ENCODE peak calls at places on chromosome 2, in four cellular contexts. N is HepG2, W is K562, Y is GM12878. Z is an unnamed sample.

GRCh38 chr2:105904938-105905337 is 160.2 kb downstream of the NCK2 start:
- DNase-seq in N (no peak), W (no peak), Y (peak), Z (no peak)

GRCh38 chr2:29063646-29064372 is 10.5 kb downstream of the PCARE start:
- DNase-seq in N (no peak), W (no peak), Y (no peak), Z (no peak)

GRCh38 chr2:49105506-49105905 is 48.8 kb downstream of the FSHR start:
- DNase-seq in N (no peak), W (no peak), Y (no peak), Z (no peak)

GRCh38 chr2:134601266-134601665 is 117.5 kb downstream of the TMEM163 start:
- DNase-seq in N (no peak), W (no peak), Y (no peak), Z (no peak)

GRCh38 chr2:199936554-199936953 is 18.7 kb downstream of the TYW5 start:
- DNase-seq in N (no peak), W (no peak), Y (no peak), Z (no peak)

GRCh38 chr2:238488347-238488826 is 61.7 kb downstream of the ASB1 start:
- DNase-seq in N (no peak), W (no peak), Y (no peak), Z (no peak)

GRCh38 chr2:24176326-24176725 is 1.5 kb downstream of the FAM228A start:
- DNase-seq in N (no peak), W (no peak), Y (no peak), Z (no peak)

GRCh38 chr2:55616509-55617159 is 788 bp downstream of the PPP4R3B start:
- DNase-seq in N (peak), W (peak), Y (no peak), Z (peak)

GRCh38 chr2:193824474-193824873 is 1629.7 kb upstream of the TMEFF2 start:
- DNase-seq in N (no peak), W (no peak), Y (no peak), Z (no peak)

GRCh38 chr2:38722271-38723115 is 28.7 kb downstream of the SRSF7 start:
- DNase-seq in N (no peak), W (no peak), Y (no peak), Z (no peak)

GRCh38 chr2:171344182-171344581 is 89.6 kb downstream of the METTL8 start:
- DNase-seq in N (no peak), W (no peak), Y (no peak), Z (no peak)

GRCh38 chr2:61371027-61371426 is 99.9 kb downstream of the USP34 start:
- DNase-seq in N (no peak), W (no peak), Y (no peak), Z (no peak)

GRCh38 chr2:215903208-215903607 is 110.1 kb downstream of the MREG start:
- DNase-seq in N (no peak), W (no peak), Y (no peak), Z (no peak)

GRCh38 chr2:120596990-120597594 is 138.6 kb upstream of the GLI2 start:
- DNase-seq in N (no peak), W (no peak), Y (no peak), Z (no peak)

GRCh38 chr2:203535784-203536590 is 886 bp upstream of the RAPH1 start:
- DNase-seq in N (no peak), W (peak), Y (no peak), Z (no peak)

GRCh38 chr2:39266139-39266805 is 22.5 kb upstream of the CDKL4 start:
- DNase-seq in N (no peak), W (no peak), Y (peak), Z (no peak)

GRCh38 chr2:170073288-170073687 is 104.7 kb upstream of the MYO3B start:
- DNase-seq in N (no peak), W (no peak), Y (no peak), Z (no peak)

GRCh38 chr2:108632332-108632712 is 87.0 kb upstream of the RANBP2 start:
- DNase-seq in N (no peak), W (no peak), Y (no peak), Z (no peak)

GRCh38 chr2:69939722-69940121 is 21.7 kb downstream of the ASPRV1 start:
- DNase-seq in N (peak), W (no peak), Y (no peak), Z (no peak)

GRCh38 chr2:143160732-143161707 is 31.8 kb downstream of the ARHGAP15 start:
- DNase-seq in N (no peak), W (no peak), Y (no peak), Z (no peak)

GRCh38 chr2:207771421-207771820 is 1.7 kb upstream of the FZD5 start:
- DNase-seq in N (no peak), W (no peak), Y (no peak), Z (no peak)

GRCh38 chr2:207772844-207773205 is 3.1 kb upstream of the FZD5 start:
- DNase-seq in N (no peak), W (peak), Y (no peak), Z (no peak)

GRCh38 chr2:207770602-207771404 is 1.1 kb upstream of the FZD5 start:
- DNase-seq in N (no peak), W (no peak), Y (no peak), Z (no peak)

GRCh38 chr2:207775471-207775870 is 5.8 kb upstream of the FZD5 start:
- DNase-seq in N (peak), W (no peak), Y (no peak), Z (no peak)

DNA sequence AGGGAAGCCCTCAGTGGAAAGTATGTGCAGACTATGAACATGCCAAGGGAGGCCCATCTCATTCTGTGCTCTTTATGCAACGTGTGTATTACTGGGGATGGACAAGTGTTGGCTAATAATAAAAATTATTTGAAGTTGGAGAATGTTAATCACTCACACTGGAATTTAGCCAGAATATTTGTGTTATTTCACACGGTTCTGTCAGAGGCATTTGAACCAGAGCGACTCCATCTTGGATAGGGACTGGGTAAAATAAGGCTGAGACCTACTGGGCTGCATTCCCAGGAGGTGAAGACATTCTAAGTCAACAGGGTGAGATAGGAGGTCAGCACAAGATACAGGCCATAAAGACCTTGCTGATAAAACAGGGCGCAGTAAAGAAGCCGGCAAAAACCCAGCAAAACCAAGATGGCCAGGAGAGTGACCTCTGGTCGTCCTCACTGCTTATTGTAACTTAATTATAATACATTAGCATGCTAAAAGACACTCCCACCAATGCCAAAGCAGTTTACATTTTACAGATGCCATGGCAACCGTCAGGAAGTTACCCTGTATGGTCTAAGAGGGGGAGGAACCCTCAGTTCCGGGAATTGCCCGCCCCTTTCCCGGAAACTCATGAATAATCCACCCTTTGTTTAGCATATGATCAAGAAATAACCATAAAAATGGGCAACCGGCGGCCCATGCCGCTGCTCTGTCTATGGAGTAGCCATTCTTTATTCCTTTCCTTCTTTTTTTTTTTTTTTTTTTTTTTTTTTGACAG is 2.6 kb upstream of the FZD5 start:
- DNase-seq in N (no peak), W (peak), Y (no peak), Z (no peak)
- TF ChIP-seq FOXM1 in N (no peak), W (no peak), Y (no peak), Z (no peak)

DNA sequence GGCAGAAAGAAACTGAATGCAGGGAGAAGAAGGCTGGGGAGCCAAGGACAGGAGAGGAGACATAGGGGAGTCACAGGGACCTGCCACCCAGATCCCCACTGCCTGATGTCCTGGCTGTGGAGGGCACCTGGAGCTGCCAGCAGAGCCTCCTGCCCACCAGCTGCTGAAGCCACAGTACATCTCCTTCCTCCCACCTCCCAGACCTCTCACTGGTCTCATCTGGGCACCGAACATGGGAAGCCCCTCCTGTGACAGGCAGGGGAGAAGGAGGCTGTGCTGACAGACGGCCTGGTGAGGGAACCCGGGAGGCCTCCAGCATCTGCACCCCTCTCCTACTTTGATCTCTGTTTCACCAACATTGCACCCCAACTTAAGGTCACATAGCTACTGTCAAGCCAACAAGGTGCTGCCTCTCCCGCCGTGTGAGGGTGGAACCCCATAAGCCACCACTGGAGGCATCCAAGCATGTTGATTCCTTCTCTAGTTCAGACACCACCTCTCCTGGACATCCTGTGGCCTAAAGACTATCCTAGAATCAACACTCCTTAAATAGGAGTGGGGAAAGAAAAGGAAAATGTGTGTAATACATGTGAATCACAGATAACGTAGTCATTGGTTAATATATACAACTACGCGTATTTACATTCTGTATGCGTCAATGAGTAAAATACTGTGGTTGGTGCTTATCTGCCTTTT is 3.6 kb upstream of the RNPEPL1 start:
- DNase-seq in N (no peak), W (peak), Y (no peak), Z (no peak)
- TF ChIP-seq BHLHE40 in N (no peak), W (no peak), Y (no peak), Z (no peak)

DNA sequence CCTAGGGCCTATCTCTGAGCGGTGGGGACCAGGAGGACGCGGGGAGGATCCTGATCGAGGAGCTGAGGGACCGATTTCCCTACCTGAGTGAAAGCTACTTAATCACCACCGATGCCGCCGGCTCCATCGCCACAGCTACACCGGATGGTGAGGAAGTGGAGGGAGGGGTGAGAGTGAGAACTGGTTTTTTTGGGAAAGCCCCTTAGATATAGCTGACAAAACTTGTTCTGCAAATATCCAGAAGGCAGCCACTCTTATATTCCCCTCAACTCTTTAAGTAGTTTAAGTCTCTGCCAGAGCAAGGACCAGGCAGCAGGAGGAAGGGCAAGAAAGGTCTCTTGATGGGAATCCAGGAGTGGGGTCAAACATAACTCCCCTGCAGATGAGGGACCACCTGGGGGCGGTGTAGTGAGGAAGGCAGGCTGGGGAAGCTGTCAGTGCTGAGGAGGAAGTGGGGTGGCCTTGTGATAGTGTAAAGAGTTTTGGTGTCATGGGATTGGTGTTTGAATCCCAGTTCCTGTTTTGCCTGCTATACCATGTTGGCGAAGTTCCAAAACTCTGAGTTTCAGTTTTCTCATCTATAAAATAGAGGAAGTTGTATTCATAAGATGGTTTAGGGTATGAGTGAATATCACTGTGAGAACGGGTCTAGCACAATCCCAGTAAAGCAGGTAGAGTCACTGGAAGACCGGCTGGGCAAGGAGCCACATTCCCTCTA is 3.4 kb downstream of the NAGK start:
- DNase-seq in N (no peak), W (peak), Y (peak), Z (no peak)
- TF ChIP-seq FOXK2 in N (no peak), W (no peak), Y (no peak), Z (no peak)

GRCh38 chr2:43127208-43127940 is 99.0 kb downstream of the ZFP36L2 start:
- DNase-seq in N (peak), W (peak), Y (no peak), Z (peak)
- TF ChIP-seq FOXM1 in N (no peak), W (no peak), Y (no peak), Z (no peak)